ENCODE peak calls at places on chromosomes 16 and 17, in four cellular contexts. E is GM12878, O is HCT116, F is H1. H is an unnamed sample.

GRCh38 chr17:80760501-80760900 is 215.9 kb downstream of the RPTOR start:
- DNase-seq in E (peak), O (no peak), F (no peak), H (no peak)

GRCh38 chr17:73340093-73340596 is 28.3 kb upstream of the CDC42EP4 start:
- DNase-seq in E (peak), O (peak), F (no peak), H (no peak)

GRCh38 chr17:1647802-1648581 is 1.7 kb downstream of the RILP start:
- DNase-seq in E (no peak), O (peak), F (no peak), H (peak)

GRCh38 chr16:70480127-70481105 is 26.0 kb downstream of the FCSK start:
- DNase-seq in E (no peak), O (no peak), F (no peak), H (no peak)

GRCh38 chr17:29931253-29931932 is 1.4 kb upstream of the SSH2 start:
- DNase-seq in E (peak), O (peak), F (no peak), H (peak)

GRCh38 chr17:82605939-82606600 is 42.2 kb downstream of the WDR45B start:
- DNase-seq in E (no peak), O (no peak), F (no peak), H (no peak)

GRCh38 chr17:39364236-39365025 is 37.0 kb downstream of the FBXL20 start:
- DNase-seq in E (no peak), O (no peak), F (no peak), H (peak)

GRCh38 chr16:57863434-57864160 is 61.3 kb upstream of the KIFC3 start:
- DNase-seq in E (no peak), O (peak), F (peak), H (no peak)

GRCh38 chr16:3577302-3577752 is at the start of gene NLRC3:
- DNase-seq in E (no peak), O (no peak), F (no peak), H (no peak)

GRCh38 chr17:40778466-40778865 is 3.9 kb downstream of the KRT27 start:
- DNase-seq in E (no peak), O (no peak), F (no peak), H (no peak)

GRCh38 chr17:28645576-28645939 is 600 bp upstream of the BLTP2 start:
- DNase-seq in E (no peak), O (no peak), F (no peak), H (no peak)

GRCh38 chr16:6447046-6447445 is 885.6 kb upstream of the RBFOX1 start:
- DNase-seq in E (no peak), O (no peak), F (no peak), H (no peak)

GRCh38 chr16:59126486-59126885 is 392.4 kb upstream of the GOT2 start:
- DNase-seq in E (no peak), O (no peak), F (no peak), H (no peak)

GRCh38 chr16:88383401-88384221 is 852 bp downstream of the ZNF469 start:
- DNase-seq in E (no peak), O (peak), F (no peak), H (no peak)

GRCh38 chr16:79042886-79043285 is 557.7 kb downstream of the MAF start:
- DNase-seq in E (no peak), O (no peak), F (no peak), H (no peak)

GRCh38 chr17:35801583-35802224 is 6.3 kb upstream of the MMP28 start:
- DNase-seq in E (no peak), O (no peak), F (no peak), H (peak)

GRCh38 chr17:68733241-68734176 is 132.3 kb upstream of the FAM20A start:
- DNase-seq in E (no peak), O (no peak), F (peak), H (peak)

GRCh38 chr17:7477392-7478275 is 1.8 kb downstream of the ZBTB4 start:
- DNase-seq in E (no peak), O (no peak), F (no peak), H (peak)
- TF ChIP-seq CEBPB in E (no peak), O (no peak), F (no peak), H (no peak)

DNA sequence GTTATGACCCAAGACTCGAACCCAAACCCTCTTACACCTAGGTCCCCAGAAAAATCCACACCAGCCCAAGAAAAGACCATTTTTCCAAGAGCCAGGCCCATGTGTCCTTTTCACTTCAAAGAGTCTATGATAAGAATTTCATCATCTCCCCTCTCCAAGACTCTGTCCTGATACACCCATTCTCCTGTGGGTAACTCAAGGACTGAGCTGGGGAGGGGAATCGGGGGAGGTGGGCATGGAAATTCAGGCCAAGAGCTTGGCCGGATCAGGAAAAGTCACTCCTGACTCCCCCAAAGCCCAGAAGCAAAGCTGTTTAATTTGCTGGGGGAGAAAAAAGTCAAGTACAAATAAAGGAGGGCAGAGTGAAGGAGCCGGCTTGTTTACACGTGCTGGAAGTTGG is 3.7 kb downstream of the ACLY start:
- DNase-seq in E (no peak), O (no peak), F (no peak), H (no peak)
- TF ChIP-seq YY1 in E (no peak), O (no peak), F (no peak), H (no peak)

GRCh38 chr17:67531291-67531690 is 154.2 kb downstream of the PITPNC1 start:
- DNase-seq in E (no peak), O (no peak), F (no peak), H (no peak)
- TF ChIP-seq CEBPB in E (no peak), O (no peak), F (no peak), H (no peak)

GRCh38 chr16:55039042-55039441 is 108.4 kb downstream of the IRX5 start:
- DNase-seq in E (no peak), O (no peak), F (no peak), H (no peak)

GRCh38 chr16:55036371-55036821 is 105.7 kb downstream of the IRX5 start:
- DNase-seq in E (no peak), O (no peak), F (no peak), H (no peak)

GRCh38 chr16:55035956-55036355 is 105.3 kb downstream of the IRX5 start:
- DNase-seq in E (no peak), O (no peak), F (no peak), H (no peak)

GRCh38 chr16:55035037-55035436 is 104.4 kb downstream of the IRX5 start:
- DNase-seq in E (no peak), O (peak), F (no peak), H (peak)

DNA sequence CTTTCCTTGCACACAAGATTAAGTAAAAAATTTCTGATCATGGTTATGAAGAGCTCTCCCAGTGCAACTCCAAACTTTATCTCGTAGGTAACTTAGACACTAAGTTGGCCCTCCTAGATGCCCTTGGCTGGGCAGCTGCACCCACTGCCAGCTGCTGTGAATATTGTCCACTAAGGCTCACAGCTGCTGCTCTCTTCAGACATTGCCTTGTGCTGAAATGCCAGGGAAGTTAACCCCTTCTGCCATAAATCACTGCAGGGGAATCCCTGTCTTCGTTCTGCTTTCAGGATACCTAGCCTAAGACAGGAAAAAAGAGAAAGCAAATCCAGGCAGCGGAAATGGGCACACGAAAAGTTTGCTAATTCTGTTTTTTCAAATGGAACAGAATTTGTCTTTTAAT is 106.4 kb downstream of the IRX5 start:
- DNase-seq in E (no peak), O (no peak), F (no peak), H (no peak)
- TF ChIP-seq YY1 in E (no peak), O (no peak), F (no peak), H (no peak)

GRCh38 chr17:6796017-6796886 is 20.2 kb downstream of the FBXO39 start:
- DNase-seq in E (no peak), O (no peak), F (no peak), H (no peak)
- TF ChIP-seq CEBPB in E (no peak), O (no peak), F (peak), H (peak)

GRCh38 chr17:31549121-31549524 is 157.6 kb downstream of the RAB11FIP4 start:
- DNase-seq in E (no peak), O (no peak), F (no peak), H (no peak)
- TF ChIP-seq YY1 in E (no peak), O (no peak), F (no peak), H (no peak)

GRCh38 chr16:26791166-26791565 is 275.6 kb upstream of the C16orf82 start:
- DNase-seq in E (no peak), O (no peak), F (no peak), H (no peak)

GRCh38 chr16:26787924-26788323 is 278.8 kb upstream of the C16orf82 start:
- DNase-seq in E (no peak), O (peak), F (no peak), H (peak)
- TF ChIP-seq CEBPB in E (no peak), O (no peak), F (no peak), H (no peak)

DNA sequence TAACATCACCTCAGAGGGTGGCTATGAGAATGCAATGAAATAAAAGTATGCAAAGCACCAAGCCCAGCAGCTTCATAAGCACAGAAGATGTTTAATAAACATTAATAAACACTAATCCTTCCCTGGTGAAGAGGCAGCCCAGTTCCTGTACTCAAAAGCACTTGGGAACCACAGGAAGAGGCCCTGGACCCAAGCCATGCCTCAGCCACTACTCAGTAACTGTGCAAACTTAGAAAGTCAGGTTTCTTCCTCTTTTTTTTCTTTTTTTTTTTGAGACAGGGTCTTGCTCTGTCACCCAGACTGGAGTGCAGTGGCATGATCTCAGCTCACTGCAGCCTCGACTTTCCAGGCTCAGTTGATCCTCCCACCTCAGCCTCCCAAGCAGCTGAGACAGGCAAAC is 5.3 kb downstream of the ARHGAP17 start:
- DNase-seq in E (no peak), O (no peak), F (no peak), H (no peak)
- TF ChIP-seq YY1 in E (no peak), O (no peak), F (no peak), H (no peak)

H was measured in K562.